ENCODE peak calls at places on chromosomes 16 and 17, in six cellular contexts. Q is heart left ventricle; J is nucleus accumbens; F is breast epithelium; X is NCI-H1092; H is activated T-helper 9 cell treated with anti-CD3 and anti-CD28 coated beads, Interleukin-2, amount 50 U/mL, for 16 hours. O is an unnamed sample.

GRCh38 chr16:58449768-58450167 is 50.2 kb upstream of the NDRG4 start:
- DNase-seq in Q (no peak), J (no peak), F (no peak), X (no peak), H (no peak), O (no peak)

GRCh38 chr16:27769561-27770222 is 219.7 kb downstream of the KATNIP start:
- DNase-seq in Q (no peak), J (no peak), F (peak; percentile 68), X (no peak), H (no peak), O (no peak)

GRCh38 chr16:89123831-89124100 is 30.1 kb downstream of the ACSF3 start:
- DNase-seq in Q (no peak), J (no peak), F (no peak), X (no peak), H (no peak), O (no peak)

GRCh38 chr16:5004311-5004710 is 29.4 kb downstream of the NAGPA start:
- DNase-seq in Q (no peak), J (no peak), F (no peak), X (no peak), H (no peak), O (no peak)

GRCh38 chr17:77349976-77350830 is 209.4 kb downstream of the SEC14L1 start:
- DNase-seq in Q (peak; percentile 55), J (no peak), F (no peak), X (no peak), H (no peak), O (no peak)

GRCh38 chr16:1790611-1791255 is 2.8 kb downstream of the IGFALS start:
- DNase-seq in Q (peak; percentile 7), J (no peak), F (no peak), X (no peak), H (no peak), O (no peak)

GRCh38 chr17:28612936-28613872 is 781 bp downstream of the RSKR start:
- DNase-seq in Q (no peak), J (peak; percentile 12), F (no peak), X (peak; percentile 13), H (peak; percentile 3), O (no peak)

GRCh38 chr16:27994686-27995085 is 68.8 kb downstream of the GSG1L start:
- DNase-seq in Q (no peak), J (no peak), F (no peak), X (no peak), H (no peak), O (no peak)

GRCh38 chr17:31552568-31552967 is 161.1 kb downstream of the RAB11FIP4 start:
- DNase-seq in Q (no peak), J (no peak), F (no peak), X (no peak), H (no peak), O (no peak)

O was measured in DMS79.